ENCODE peak calls at places on chromosome 2, in seven cellular contexts. M is H1, L is IMR-90, U is HCT116, I is HepG2, D is GM12878, Z is K562. Q is an unnamed sample.

GRCh38 chr2:197613509-197613987 is 61.8 kb downstream of the RFTN2 start:
- DNase-seq in M (no peak), L (peak), U (no peak), I (peak), D (no peak), Z (no peak), Q (no peak)

GRCh38 chr2:211049321-211050018 is 493.1 kb downstream of the CPS1 start:
- DNase-seq in M (no peak), L (no peak), U (no peak), I (no peak), D (no peak), Z (no peak), Q (no peak)

GRCh38 chr2:23826079-23826478 is 100.8 kb downstream of the ATAD2B start:
- DNase-seq in M (no peak), L (no peak), U (no peak), I (no peak), D (no peak), Z (no peak), Q (no peak)

GRCh38 chr2:161414385-161415040 is 1.6 kb upstream of the TBR1 start:
- DNase-seq in M (no peak), L (peak), U (no peak), I (peak), D (no peak), Z (peak), Q (peak)

GRCh38 chr2:201807452-201807980 is 1.2 kb downstream of the CDK15 start:
- DNase-seq in M (no peak), L (peak), U (no peak), I (no peak), D (no peak), Z (no peak), Q (no peak)

GRCh38 chr2:233556756-233557736 is 9.5 kb downstream of the USP40 start:
- DNase-seq in M (no peak), L (peak), U (no peak), I (no peak), D (no peak), Z (no peak), Q (peak)

GRCh38 chr2:234251326-234252271 is 201.1 kb downstream of the SPP2 start:
- DNase-seq in M (no peak), L (peak), U (no peak), I (peak), D (no peak), Z (no peak), Q (peak)

GRCh38 chr2:226782092-226782713 is 17.4 kb downstream of the IRS1 start:
- DNase-seq in M (no peak), L (peak), U (no peak), I (no peak), D (no peak), Z (no peak), Q (no peak)

GRCh38 chr2:197159681-197160211 is 150.8 kb downstream of the ANKRD44 start:
- DNase-seq in M (no peak), L (peak), U (peak), I (peak), D (no peak), Z (no peak), Q (peak)

GRCh38 chr2:217928324-217929293 is 74.2 kb downstream of the TNS1 start:
- DNase-seq in M (no peak), L (no peak), U (no peak), I (no peak), D (no peak), Z (no peak), Q (no peak)

GRCh38 chr2:75222527-75222926 is 23.2 kb upstream of the TACR1 start:
- DNase-seq in M (no peak), L (no peak), U (no peak), I (no peak), D (no peak), Z (no peak), Q (no peak)

GRCh38 chr2:69026026-69026425 is 13.0 kb downstream of the ANTXR1 start:
- DNase-seq in M (no peak), L (peak), U (peak), I (peak), D (peak), Z (peak), Q (no peak)
- TF ChIP-seq CEBPB in M (no peak), L (no peak), U (no peak), I (no peak), D (no peak), Z (no peak), Q (no peak)

DNA sequence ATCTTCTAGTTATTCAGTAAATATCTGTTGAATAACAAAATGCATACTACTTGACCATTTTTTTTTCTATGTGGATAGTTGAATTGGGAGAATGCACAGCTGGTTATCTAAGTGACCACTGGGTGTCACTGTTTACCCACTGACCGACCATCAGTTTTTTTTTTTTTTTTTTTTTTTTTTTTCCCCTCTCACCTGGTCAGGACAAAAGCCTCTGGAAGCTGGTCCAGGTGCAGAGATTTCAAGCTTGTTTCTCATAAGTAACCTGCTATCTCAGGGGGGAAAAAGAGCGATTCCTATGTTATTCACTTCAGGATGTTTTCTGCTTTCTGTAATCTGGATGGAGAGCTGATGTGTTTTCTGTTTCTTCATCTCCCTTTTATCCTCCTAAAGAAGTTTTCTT is 256.0 kb downstream of the DCDC2C start:
- DNase-seq in M (peak), L (peak), U (peak), I (peak), D (no peak), Z (peak), Q (peak)
- TF ChIP-seq CEBPB in M (no peak), L (no peak), U (no peak), I (no peak), D (no peak), Z (no peak), Q (no peak)

GRCh38 chr2:119932809-119933208 is 80.1 kb upstream of the EPB41L5 start:
- DNase-seq in M (no peak), L (no peak), U (no peak), I (no peak), D (no peak), Z (no peak), Q (no peak)

GRCh38 chr2:119934319-119934718 is 78.6 kb upstream of the EPB41L5 start:
- DNase-seq in M (no peak), L (no peak), U (no peak), I (no peak), D (no peak), Z (no peak), Q (no peak)

GRCh38 chr2:119929537-119929936 is 83.3 kb upstream of the EPB41L5 start:
- DNase-seq in M (no peak), L (no peak), U (no peak), I (no peak), D (no peak), Z (no peak), Q (no peak)
- TF ChIP-seq CEBPB in M (no peak), L (no peak), U (no peak), I (no peak), D (no peak), Z (no peak), Q (no peak)

GRCh38 chr2:207042155-207042554 is 102.8 kb downstream of the CPO start:
- DNase-seq in M (no peak), L (peak), U (no peak), I (no peak), D (no peak), Z (no peak), Q (no peak)
- TF ChIP-seq CEBPB in M (no peak), L (no peak), U (no peak), I (no peak), D (no peak), Z (no peak), Q (no peak)